ENCODE peak calls at places on chromosomes 13 and 19, in ten cellular contexts. One of them, this sample, is unnamed. For H3K27me3, the result is how much of the 10 kb centered on the place peaks cover.

GRCh38 chr13:30355405-30355741 is 48.0 kb upstream of the KATNAL1 start:
- DNase-seq in Caco-2: no peak
- DNase-seq in uterus: no peak
- DNase-seq in pancreas: no peak
- DNase-seq in adrenal gland: no peak
- DNase-seq in gastrocnemius medialis: no peak
- DNase-seq in vagina: no peak
- DNase-seq in upper lobe of right lung: peak
- DNase-seq in keratinocyte: no peak
- DNase-seq in thyroid gland: no peak
- DNase-seq in this sample: peak

GRCh38 chr13:23631676-23632622 is 61.7 kb downstream of the TNFRSF19 start:
- DNase-seq in pancreas: no peak
- DNase-seq in upper lobe of right lung: no peak
- DNase-seq in Caco-2: no peak
- DNase-seq in thyroid gland: no peak
- DNase-seq in vagina: no peak
- DNase-seq in adrenal gland: no peak
- DNase-seq in keratinocyte: no peak
- DNase-seq in uterus: no peak
- DNase-seq in gastrocnemius medialis: no peak
- DNase-seq in this sample: no peak

GRCh38 chr19:51327066-51327985 is 14.6 kb downstream of the VSIG10L start:
- DNase-seq in Caco-2: no peak
- DNase-seq in vagina: no peak
- DNase-seq in adrenal gland: peak
- DNase-seq in gastrocnemius medialis: no peak
- DNase-seq in thyroid gland: no peak
- DNase-seq in pancreas: no peak
- DNase-seq in uterus: no peak
- DNase-seq in keratinocyte: no peak
- DNase-seq in upper lobe of right lung: peak
- DNase-seq in this sample: peak

GRCh38 chr19:17243854-17244617 is 1.7 kb downstream of the NR2F6 start:
- DNase-seq in adrenal gland: peak
- DNase-seq in upper lobe of right lung: peak
- DNase-seq in keratinocyte: no peak
- DNase-seq in uterus: peak
- DNase-seq in Caco-2: peak
- DNase-seq in vagina: no peak
- DNase-seq in pancreas: peak
- DNase-seq in thyroid gland: peak
- DNase-seq in gastrocnemius medialis: no peak
- DNase-seq in this sample: peak

GRCh38 chr13:73608157-73608516 is 526.1 kb downstream of the KLF12 start:
- DNase-seq in adrenal gland: no peak
- DNase-seq in gastrocnemius medialis: no peak
- DNase-seq in uterus: no peak
- DNase-seq in keratinocyte: no peak
- DNase-seq in upper lobe of right lung: no peak
- DNase-seq in vagina: no peak
- DNase-seq in thyroid gland: no peak
- DNase-seq in Caco-2: no peak
- DNase-seq in pancreas: no peak
- DNase-seq in this sample: no peak

GRCh38 chr19:7250951-7251350 is 43.3 kb downstream of the INSR start:
- DNase-seq in thyroid gland: no peak
- DNase-seq in keratinocyte: no peak
- DNase-seq in gastrocnemius medialis: no peak
- DNase-seq in adrenal gland: no peak
- DNase-seq in upper lobe of right lung: no peak
- DNase-seq in vagina: no peak
- DNase-seq in uterus: no peak
- DNase-seq in Caco-2: no peak
- DNase-seq in pancreas: no peak
- DNase-seq in this sample: no peak

GRCh38 chr19:38293281-38293680 is 10.8 kb upstream of the C19orf33 start:
- DNase-seq in uterus: no peak
- DNase-seq in thyroid gland: no peak
- DNase-seq in keratinocyte: no peak
- DNase-seq in Caco-2: no peak
- DNase-seq in pancreas: no peak
- DNase-seq in adrenal gland: no peak
- DNase-seq in vagina: no peak
- DNase-seq in gastrocnemius medialis: no peak
- DNase-seq in upper lobe of right lung: no peak
- DNase-seq in this sample: no peak

GRCh38 chr13:65889368-65889767 is 1340.8 kb downstream of the PCDH9 start:
- DNase-seq in pancreas: no peak
- DNase-seq in gastrocnemius medialis: no peak
- DNase-seq in upper lobe of right lung: no peak
- DNase-seq in uterus: no peak
- DNase-seq in vagina: no peak
- DNase-seq in thyroid gland: no peak
- DNase-seq in adrenal gland: no peak
- DNase-seq in Caco-2: no peak
- DNase-seq in keratinocyte: no peak
- DNase-seq in this sample: no peak

GRCh38 chr19:6233051-6233826 is 46.5 kb downstream of the MLLT1 start:
- DNase-seq in adrenal gland: peak
- DNase-seq in gastrocnemius medialis: peak
- DNase-seq in Caco-2: peak
- DNase-seq in uterus: peak
- DNase-seq in keratinocyte: no peak
- DNase-seq in upper lobe of right lung: peak
- DNase-seq in vagina: no peak
- DNase-seq in thyroid gland: peak
- DNase-seq in pancreas: peak
- DNase-seq in this sample: peak

GRCh38 chr19:6230991-6231448 is 48.8 kb downstream of the MLLT1 start:
- DNase-seq in keratinocyte: no peak
- DNase-seq in vagina: no peak
- DNase-seq in uterus: no peak
- DNase-seq in pancreas: no peak
- DNase-seq in upper lobe of right lung: peak
- DNase-seq in thyroid gland: no peak
- DNase-seq in gastrocnemius medialis: no peak
- DNase-seq in Caco-2: no peak
- DNase-seq in adrenal gland: no peak
- DNase-seq in this sample: no peak

GRCh38 chr19:6234527-6234926 is 45.2 kb downstream of the MLLT1 start:
- DNase-seq in pancreas: no peak
- DNase-seq in Caco-2: no peak
- DNase-seq in vagina: no peak
- DNase-seq in keratinocyte: no peak
- DNase-seq in thyroid gland: no peak
- DNase-seq in upper lobe of right lung: no peak
- DNase-seq in gastrocnemius medialis: no peak
- DNase-seq in uterus: no peak
- DNase-seq in adrenal gland: no peak
- DNase-seq in this sample: no peak

GRCh38 chr19:6233827-6234511 is 45.8 kb downstream of the MLLT1 start:
- DNase-seq in Caco-2: peak
- DNase-seq in vagina: no peak
- DNase-seq in adrenal gland: peak
- DNase-seq in upper lobe of right lung: peak
- DNase-seq in pancreas: no peak
- DNase-seq in uterus: peak
- DNase-seq in thyroid gland: peak
- DNase-seq in keratinocyte: no peak
- DNase-seq in gastrocnemius medialis: peak
- DNase-seq in this sample: peak

DNA sequence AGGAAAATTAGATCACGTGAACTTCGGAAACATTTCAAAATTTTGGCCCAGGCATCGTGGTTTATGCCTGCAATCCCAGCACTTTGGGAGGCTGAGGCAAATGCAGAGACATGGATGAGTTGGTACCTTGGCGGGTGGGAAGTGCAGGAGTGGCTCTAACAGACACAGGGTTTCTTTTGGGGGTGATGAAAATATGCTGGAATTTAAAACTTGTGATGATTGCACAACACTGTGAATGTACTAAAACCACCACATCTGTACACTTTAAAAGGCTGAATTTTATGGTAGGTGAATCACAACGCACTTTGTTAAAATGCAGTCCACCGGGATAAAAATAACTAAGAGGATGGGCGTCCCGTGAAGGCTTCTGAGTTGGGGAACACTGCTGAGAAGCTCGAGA is 47.2 kb downstream of the MLLT1 start:
- DNase-seq in thyroid gland: no peak
- DNase-seq in pancreas: no peak
- DNase-seq in gastrocnemius medialis: no peak
- DNase-seq in upper lobe of right lung: no peak
- DNase-seq in Caco-2: no peak
- DNase-seq in uterus: peak
- DNase-seq in vagina: no peak
- DNase-seq in keratinocyte: no peak
- DNase-seq in adrenal gland: no peak
- DNase-seq in this sample: no peak
- H3K4me3 ChIP-seq in thyroid gland: no peak
- H3K4me3 ChIP-seq in pancreas: no peak
- H3K4me3 ChIP-seq in gastrocnemius medialis: peak
- H3K4me3 ChIP-seq in upper lobe of right lung: no peak
- H3K4me3 ChIP-seq in Caco-2: no peak
- H3K4me3 ChIP-seq in uterus: no peak
- H3K4me3 ChIP-seq in vagina: no peak
- H3K4me3 ChIP-seq in keratinocyte: no peak
- H3K4me3 ChIP-seq in adrenal gland: no peak
- H3K4me3 ChIP-seq in this sample: no peak

GRCh38 chr19:10006335-10006708 is 4.0 kb downstream of the COL5A3 start:
- DNase-seq in vagina: no peak
- DNase-seq in keratinocyte: no peak
- DNase-seq in gastrocnemius medialis: peak
- DNase-seq in upper lobe of right lung: no peak
- DNase-seq in adrenal gland: peak
- DNase-seq in uterus: peak
- DNase-seq in thyroid gland: no peak
- DNase-seq in Caco-2: no peak
- DNase-seq in pancreas: no peak
- DNase-seq in this sample: no peak

GRCh38 chr19:10006752-10007323 is 3.5 kb downstream of the COL5A3 start:
- DNase-seq in Caco-2: no peak
- DNase-seq in pancreas: no peak
- DNase-seq in adrenal gland: no peak
- DNase-seq in uterus: no peak
- DNase-seq in thyroid gland: no peak
- DNase-seq in upper lobe of right lung: no peak
- DNase-seq in gastrocnemius medialis: no peak
- DNase-seq in vagina: no peak
- DNase-seq in keratinocyte: no peak
- DNase-seq in this sample: no peak

GRCh38 chr19:10007366-10007765 is 2.9 kb downstream of the COL5A3 start:
- DNase-seq in Caco-2: no peak
- DNase-seq in keratinocyte: no peak
- DNase-seq in gastrocnemius medialis: no peak
- DNase-seq in thyroid gland: peak
- DNase-seq in adrenal gland: no peak
- DNase-seq in uterus: peak
- DNase-seq in vagina: no peak
- DNase-seq in pancreas: no peak
- DNase-seq in upper lobe of right lung: no peak
- DNase-seq in this sample: no peak

GRCh38 chr19:10009269-10009665 is 1.0 kb downstream of the COL5A3 start:
- DNase-seq in upper lobe of right lung: peak
- DNase-seq in thyroid gland: peak
- DNase-seq in keratinocyte: no peak
- DNase-seq in Caco-2: no peak
- DNase-seq in adrenal gland: peak
- DNase-seq in uterus: peak
- DNase-seq in pancreas: peak
- DNase-seq in vagina: no peak
- DNase-seq in gastrocnemius medialis: peak
- DNase-seq in this sample: peak

GRCh38 chr19:10007811-10008211 is 2.5 kb downstream of the COL5A3 start:
- DNase-seq in Caco-2: no peak
- DNase-seq in keratinocyte: no peak
- DNase-seq in pancreas: peak
- DNase-seq in upper lobe of right lung: no peak
- DNase-seq in thyroid gland: no peak
- DNase-seq in uterus: no peak
- DNase-seq in vagina: no peak
- DNase-seq in adrenal gland: peak
- DNase-seq in gastrocnemius medialis: peak
- DNase-seq in this sample: no peak
- H3K27me3 ChIP-seq in Caco-2: under half
- H3K27me3 ChIP-seq in keratinocyte: under half
- H3K27me3 ChIP-seq in pancreas: under half
- H3K27me3 ChIP-seq in upper lobe of right lung: under half
- H3K27me3 ChIP-seq in thyroid gland: under half
- H3K27me3 ChIP-seq in uterus: under half
- H3K27me3 ChIP-seq in vagina: under half
- H3K27me3 ChIP-seq in adrenal gland: under half
- H3K27me3 ChIP-seq in gastrocnemius medialis: under half
- H3K27me3 ChIP-seq in this sample: half or more

DNA sequence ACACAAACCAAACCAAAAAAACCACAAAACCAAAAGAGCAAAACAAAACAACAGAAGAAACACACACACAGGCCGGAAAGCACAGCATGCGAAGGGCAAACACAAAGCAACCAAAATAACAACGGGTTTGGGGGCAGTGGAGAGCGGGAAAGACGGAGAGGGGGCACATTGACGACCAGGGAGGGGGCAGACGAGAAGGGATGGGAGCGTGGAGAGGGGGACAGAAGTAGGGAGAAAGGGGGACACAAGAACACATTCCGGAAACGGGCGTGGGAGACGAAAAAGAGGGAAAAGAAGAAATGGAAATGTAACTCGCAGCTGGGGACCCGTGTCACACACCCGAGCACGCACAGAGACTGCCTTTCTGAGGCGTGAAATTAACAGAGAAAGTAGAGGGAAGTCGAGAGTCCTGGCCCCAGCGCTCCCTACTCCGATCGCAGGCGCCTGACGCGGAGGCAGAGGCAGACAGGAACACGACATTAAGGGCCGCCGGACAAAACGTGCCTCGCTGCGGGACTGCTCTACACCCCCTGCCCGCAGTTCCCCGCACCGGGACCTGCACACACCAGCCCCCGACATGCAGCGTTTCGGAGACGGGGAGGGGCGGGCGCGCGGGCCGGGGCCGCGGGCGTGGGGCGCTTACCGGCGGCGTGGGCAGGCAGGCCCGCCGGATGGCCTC is 652 bp downstream of the POU4F1 start:
- DNase-seq in upper lobe of right lung: no peak
- DNase-seq in thyroid gland: no peak
- DNase-seq in uterus: no peak
- DNase-seq in Caco-2: no peak
- DNase-seq in pancreas: no peak
- DNase-seq in keratinocyte: no peak
- DNase-seq in gastrocnemius medialis: no peak
- DNase-seq in vagina: no peak
- DNase-seq in adrenal gland: no peak
- DNase-seq in this sample: no peak
- H3K4me3 ChIP-seq in upper lobe of right lung: peak
- H3K4me3 ChIP-seq in thyroid gland: peak
- H3K4me3 ChIP-seq in uterus: peak
- H3K4me3 ChIP-seq in Caco-2: peak
- H3K4me3 ChIP-seq in pancreas: peak
- H3K4me3 ChIP-seq in keratinocyte: no peak
- H3K4me3 ChIP-seq in gastrocnemius medialis: peak
- H3K4me3 ChIP-seq in vagina: peak
- H3K4me3 ChIP-seq in adrenal gland: no peak
- H3K4me3 ChIP-seq in this sample: peak

GRCh38 chr13:20301391-20302071 is 69.4 kb upstream of the GJB6 start:
- DNase-seq in uterus: no peak
- DNase-seq in keratinocyte: no peak
- DNase-seq in vagina: no peak
- DNase-seq in upper lobe of right lung: no peak
- DNase-seq in Caco-2: no peak
- DNase-seq in pancreas: no peak
- DNase-seq in gastrocnemius medialis: no peak
- DNase-seq in thyroid gland: peak
- DNase-seq in adrenal gland: no peak
- DNase-seq in this sample: no peak

GRCh38 chr13:20306039-20306438 is 73.9 kb upstream of the GJB6 start:
- DNase-seq in upper lobe of right lung: no peak
- DNase-seq in adrenal gland: no peak
- DNase-seq in Caco-2: no peak
- DNase-seq in thyroid gland: no peak
- DNase-seq in keratinocyte: no peak
- DNase-seq in gastrocnemius medialis: no peak
- DNase-seq in pancreas: no peak
- DNase-seq in vagina: no peak
- DNase-seq in uterus: no peak
- DNase-seq in this sample: no peak

GRCh38 chr13:20305587-20305986 is 73.5 kb upstream of the GJB6 start:
- DNase-seq in gastrocnemius medialis: no peak
- DNase-seq in adrenal gland: no peak
- DNase-seq in vagina: no peak
- DNase-seq in pancreas: no peak
- DNase-seq in upper lobe of right lung: no peak
- DNase-seq in keratinocyte: no peak
- DNase-seq in Caco-2: no peak
- DNase-seq in uterus: no peak
- DNase-seq in thyroid gland: no peak
- DNase-seq in this sample: no peak

DNA sequence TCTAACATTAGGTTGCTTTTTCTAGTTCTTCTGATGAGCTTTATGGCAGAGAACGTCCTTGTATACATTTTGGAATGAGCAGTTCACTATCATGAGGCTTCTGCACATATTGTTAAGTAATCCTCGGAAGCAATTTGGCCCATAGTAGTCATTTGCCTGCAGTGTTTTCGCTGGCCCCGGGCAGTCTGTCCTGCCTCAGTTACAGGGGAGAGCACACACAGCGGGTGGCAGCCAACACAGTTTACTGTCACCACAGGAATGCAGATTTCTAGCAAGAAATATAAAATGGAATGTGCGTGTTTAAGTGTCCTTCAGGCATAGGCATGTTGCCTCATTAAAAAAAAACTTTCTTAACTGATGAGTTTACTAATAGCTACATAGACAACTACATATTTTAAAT is 71.5 kb upstream of the GJB6 start:
- DNase-seq in uterus: no peak
- DNase-seq in Caco-2: no peak
- DNase-seq in gastrocnemius medialis: no peak
- DNase-seq in thyroid gland: no peak
- DNase-seq in pancreas: no peak
- DNase-seq in keratinocyte: peak
- DNase-seq in vagina: no peak
- DNase-seq in upper lobe of right lung: no peak
- DNase-seq in adrenal gland: no peak
- DNase-seq in this sample: no peak
- H3K27me3 ChIP-seq in uterus: under half
- H3K27me3 ChIP-seq in Caco-2: under half
- H3K27me3 ChIP-seq in gastrocnemius medialis: under half
- H3K27me3 ChIP-seq in thyroid gland: under half
- H3K27me3 ChIP-seq in pancreas: under half
- H3K27me3 ChIP-seq in keratinocyte: under half
- H3K27me3 ChIP-seq in vagina: under half
- H3K27me3 ChIP-seq in upper lobe of right lung: under half
- H3K27me3 ChIP-seq in adrenal gland: under half
- H3K27me3 ChIP-seq in this sample: under half

This sample was measured in lower lobe of right lung.